ENCODE peak calls at places on chromosomes 4 and X, in nine cellular contexts. I is astrocyte of the spinal cord, Z is Peyer's patch, H is AG09309, L is thyroid gland, P is hepatocyte, E is epithelial cell of esophagus, B is mesendoderm, J is GM23248. Q is an unnamed sample.

GRCh38 chr4:138576684-138577083 is 334.5 kb upstream of the SLC7A11 start:
- DNase-seq in H (peak), Z (no peak), B (peak), L (no peak), J (peak), E (peak), I (peak), P (peak), Q (no peak)

GRCh38 chr4:71460368-71460767 is 121.5 kb downstream of the SLC4A4 start:
- DNase-seq in H (no peak), L (no peak), I (peak), Z (no peak), B (no peak), J (no peak), E (no peak), P (no peak), Q (no peak)

GRCh38 chr4:87092389-87093141 is 127.9 kb downstream of the KLHL8 start:
- DNase-seq in Z (peak), H (peak), B (no peak), I (peak), E (peak), L (peak), J (peak), P (peak), Q (no peak)

GRCh38 chr4:187929024-187929423 is 66.5 kb upstream of the ZFP42 start:
- DNase-seq in L (no peak), J (no peak), B (peak), I (no peak), H (no peak), E (no peak), P (no peak), Z (no peak), Q (no peak)

GRCh38 chr4:89586864-89587263 is 250.1 kb downstream of the SNCA start:
- DNase-seq in Z (no peak), I (peak), P (no peak), J (peak), L (no peak), E (peak), H (peak), B (peak), Q (no peak)

GRCh38 chr4:4492161-4492847 is 49.5 kb downstream of the STX18 start:
- DNase-seq in J (peak), E (no peak), I (peak), H (peak), Z (no peak), P (no peak), B (no peak), L (no peak), Q (no peak)

GRCh38 chr4:147736458-147736857 is 4.6 kb downstream of the ARHGAP10 start:
- DNase-seq in E (peak), J (peak), I (peak), P (no peak), H (no peak), Z (no peak), L (no peak), B (peak), Q (no peak)

GRCh38 chr4:150219841-150220240 is 141.6 kb downstream of the DCLK2 start:
- DNase-seq in J (peak), B (no peak), Z (no peak), E (no peak), H (no peak), I (peak), L (no peak), P (no peak), Q (no peak)

GRCh38 chrX:121958886-121959285 is 911.5 kb downstream of the GLUD2 start:
- DNase-seq in E (peak), L (no peak), J (peak), P (no peak), H (no peak), Z (no peak), B (no peak), I (peak), Q (no peak)

GRCh38 chrX:19715711-19716638 is 171.4 kb downstream of the SH3KBP1 start:
- DNase-seq in I (no peak), J (no peak), Z (no peak), B (no peak), P (no peak), L (no peak), E (no peak), H (no peak), Q (no peak)

GRCh38 chrX:74419861-74420193 is 1.5 kb upstream of the SLC16A2 start:
- DNase-seq in L (peak), I (no peak), E (peak), Z (no peak), P (peak), B (peak), J (peak), H (no peak), Q (no peak)

GRCh38 chrX:153887385-153887784 is 1.4 kb upstream of the L1CAM start:
- DNase-seq in E (no peak), J (no peak), H (no peak), B (no peak), P (no peak), Z (no peak), L (no peak), I (no peak), Q (no peak)

GRCh38 chr4:34158883-34159282 is 2085.4 kb downstream of the ARAP2 start:
- DNase-seq in P (no peak), H (no peak), I (no peak), B (no peak), Z (no peak), J (no peak), L (no peak), E (peak), Q (no peak)

GRCh38 chr4:168722391-168722790 is 225.5 kb downstream of the PALLD start:
- DNase-seq in J (no peak), E (no peak), H (no peak), I (peak), B (no peak), P (no peak), Z (no peak), L (no peak), Q (no peak)

GRCh38 chr4:15378055-15378454 is 49.8 kb upstream of the C1QTNF7 start:
- DNase-seq in P (no peak), J (peak), B (no peak), L (no peak), E (peak), Z (no peak), H (no peak), I (no peak), Q (no peak)

GRCh38 chr4:69713593-69713992 is 46.8 kb downstream of the SULT1B1 start:
- DNase-seq in I (no peak), L (peak), E (peak), B (no peak), P (peak), H (no peak), J (peak), Z (no peak), Q (no peak)

DNA sequence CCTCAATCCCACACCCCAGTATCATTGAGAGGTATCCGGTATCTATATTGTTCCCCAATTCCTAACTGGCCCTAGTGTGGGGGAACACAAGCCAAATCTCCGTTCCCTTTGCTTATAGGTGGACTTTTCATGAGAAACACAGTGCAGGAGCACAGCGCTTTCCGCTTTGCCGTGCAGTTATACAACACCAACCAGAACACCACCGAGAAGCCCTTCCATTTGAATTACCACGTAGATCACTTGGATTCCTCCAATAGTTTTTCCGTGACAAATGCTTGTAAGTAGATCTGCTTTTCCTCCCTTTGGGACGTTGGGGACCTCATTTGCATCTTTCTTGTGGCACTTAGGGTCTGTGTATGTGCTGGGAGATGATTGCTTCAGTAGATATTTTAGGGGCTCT is 1.6 kb downstream of the GRIA3 start:
- DNase-seq in Z (no peak), E (no peak), H (no peak), B (no peak), L (no peak), J (peak), P (no peak), I (no peak), Q (no peak)
- H3K4me3 ChIP-seq in Z (no peak), E (peak), H (peak), B (no peak), L (no peak), J (peak), P (peak), I (peak), Q (no peak)

DNA sequence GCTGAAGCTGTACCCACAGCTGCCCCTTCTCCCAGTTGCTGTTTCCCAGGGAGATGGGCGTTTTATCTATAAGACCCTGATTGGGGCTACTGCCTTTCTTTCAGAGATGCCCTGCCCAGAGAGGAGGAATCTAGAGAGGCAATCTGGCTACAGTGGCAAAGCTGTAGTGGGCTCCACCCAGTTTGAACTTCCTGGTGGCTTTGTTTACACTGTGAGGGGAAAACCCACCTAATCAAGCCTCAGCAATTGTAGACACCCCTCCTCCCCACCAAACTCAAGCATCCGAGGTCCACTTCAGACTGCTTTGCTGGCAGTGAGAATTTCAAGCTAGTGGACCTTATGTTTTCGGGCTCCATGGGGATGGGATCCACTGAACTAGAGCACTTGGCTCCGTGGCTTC is 240.4 kb upstream of the AFF2 start:
- DNase-seq in Z (no peak), L (no peak), P (no peak), B (no peak), E (no peak), J (no peak), H (no peak), I (no peak), Q (no peak)
- H3K4me3 ChIP-seq in Z (no peak), L (no peak), P (no peak), B (no peak), E (no peak), J (no peak), H (no peak), I (no peak), Q (no peak)

GRCh38 chrX:18129694-18130093 is 91.0 kb downstream of the BEND2 start:
- DNase-seq in I (no peak), B (no peak), J (no peak), H (no peak), Z (no peak), L (no peak), P (no peak), E (no peak), Q (no peak)

GRCh38 chrX:18133605-18134004 is 87.1 kb downstream of the BEND2 start:
- DNase-seq in H (no peak), B (no peak), Z (no peak), P (no peak), L (no peak), J (no peak), I (no peak), E (no peak), Q (no peak)
- H3K4me3 ChIP-seq in H (no peak), B (no peak), Z (no peak), P (no peak), L (no peak), J (no peak), I (no peak), E (no peak), Q (no peak)

GRCh38 chrX:115409551-115409950 is 120.0 kb downstream of the LUZP4 start:
- DNase-seq in J (no peak), B (no peak), I (no peak), L (no peak), H (no peak), P (no peak), E (no peak), Z (no peak), Q (no peak)
- H3K4me3 ChIP-seq in J (no peak), B (no peak), I (no peak), L (no peak), H (no peak), P (no peak), E (no peak), Z (no peak), Q (no peak)

DNA sequence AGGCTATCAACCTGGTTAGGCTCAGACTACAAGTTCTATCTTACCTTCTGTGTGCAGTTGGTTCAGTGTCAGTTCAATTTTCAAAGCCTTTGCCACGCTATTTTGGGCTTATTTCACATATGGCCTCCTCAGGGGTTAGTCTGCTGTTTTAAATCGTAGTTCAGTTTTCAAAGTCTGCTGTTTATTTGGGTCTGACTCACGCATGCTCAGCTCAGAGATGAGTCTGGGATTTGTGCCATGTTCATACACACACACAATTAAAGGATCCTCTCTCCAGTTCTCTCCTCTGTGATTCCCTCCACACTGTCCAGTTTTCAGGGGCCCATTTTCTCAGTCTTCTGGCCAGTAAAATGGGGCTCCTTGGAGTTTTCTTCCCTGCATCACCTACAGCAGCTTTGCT is 32.2 kb upstream of the ZFX start:
- DNase-seq in P (peak), Z (no peak), E (peak), B (no peak), J (peak), L (peak), I (peak), H (peak), Q (no peak)
- H3K4me3 ChIP-seq in P (no peak), Z (no peak), E (no peak), B (no peak), J (peak), L (no peak), I (no peak), H (no peak), Q (no peak)

GRCh38 chrX:110444996-110445395 is 86.3 kb downstream of the RTL9 start:
- DNase-seq in H (no peak), E (peak), I (no peak), J (no peak), Z (no peak), L (no peak), P (no peak), B (no peak), Q (no peak)

GRCh38 chrX:110454336-110454735 is 95.7 kb downstream of the RTL9 start:
- DNase-seq in I (no peak), P (no peak), B (no peak), H (no peak), L (no peak), J (no peak), E (no peak), Z (no peak), Q (no peak)

GRCh38 chrX:110448459-110448858 is 89.8 kb downstream of the RTL9 start:
- DNase-seq in L (no peak), J (no peak), I (no peak), E (no peak), P (no peak), Z (no peak), H (no peak), B (no peak), Q (no peak)

GRCh38 chrX:110449312-110449711 is 90.7 kb downstream of the RTL9 start:
- DNase-seq in E (no peak), H (no peak), I (no peak), J (no peak), B (no peak), P (no peak), Z (no peak), L (no peak), Q (no peak)

DNA sequence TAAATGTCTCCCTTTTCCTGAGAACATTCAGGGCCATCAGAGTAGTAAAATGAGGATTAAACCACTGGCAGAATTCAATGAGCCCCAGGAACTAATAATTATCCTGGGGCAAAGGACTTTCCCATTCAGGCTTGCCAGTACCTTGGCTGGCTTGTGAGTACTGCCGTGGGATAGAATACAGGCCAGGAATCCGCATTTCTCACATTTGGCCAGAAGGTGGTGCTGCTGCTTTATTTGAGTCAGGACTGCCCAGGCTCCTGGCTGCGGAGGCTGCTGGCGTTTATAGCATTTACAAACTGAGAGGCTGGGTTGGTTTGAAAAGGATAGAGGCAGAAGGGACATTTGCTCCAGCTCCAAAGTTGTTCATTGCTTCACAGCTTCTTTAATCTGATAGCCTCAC is 91.4 kb downstream of the RTL9 start:
- DNase-seq in H (peak), E (peak), L (peak), Z (peak), B (peak), J (peak), P (peak), I (peak), Q (peak)
- H3K4me3 ChIP-seq in H (no peak), E (no peak), L (no peak), Z (no peak), B (no peak), J (no peak), P (no peak), I (no peak), Q (no peak)

DNA sequence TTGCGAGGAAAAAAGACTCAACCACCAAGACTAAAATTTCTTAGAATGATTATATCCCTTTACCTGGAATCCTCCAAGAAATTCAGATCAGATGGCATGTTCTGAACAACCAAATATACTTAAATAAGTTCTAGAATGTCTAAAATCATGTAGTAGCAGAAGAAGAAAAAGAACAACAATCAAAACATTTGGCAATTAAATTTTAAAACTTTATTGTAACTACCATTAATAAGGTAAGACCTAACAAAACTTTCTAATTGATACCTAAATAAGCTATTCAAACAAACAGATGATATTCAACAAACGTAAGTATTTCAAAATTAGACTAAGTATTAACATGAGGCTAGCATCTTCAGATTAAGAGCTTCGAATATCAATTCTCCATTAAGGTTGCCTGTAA is 4.3 kb downstream of the THOC2 start:
- DNase-seq in J (no peak), B (no peak), L (no peak), H (no peak), P (no peak), Z (no peak), I (no peak), E (no peak), Q (no peak)
- H3K4me3 ChIP-seq in J (peak), B (no peak), L (no peak), H (no peak), P (no peak), Z (no peak), I (no peak), E (no peak), Q (no peak)

GRCh38 chr4:53127365-53127764 is 238.5 kb downstream of the SCFD2 start:
- DNase-seq in Z (no peak), H (no peak), B (no peak), L (no peak), E (no peak), P (no peak), J (no peak), I (no peak), Q (no peak)
- H3K4me3 ChIP-seq in Z (no peak), H (no peak), B (no peak), L (no peak), E (no peak), P (no peak), J (no peak), I (no peak), Q (no peak)

Q was measured in CD8-positive, alpha-beta memory T cell.